ENCODE peak calls at places on chromosomes 12 and 14, in four cellular contexts. E is astrocyte of the spinal cord, V is right atrium auricular region, P is Peyer's patch. C is an unnamed sample.

GRCh38 chr12:91811481-91812287 is 334.0 kb downstream of the BTG1 start:
- DNase-seq in E (peak), V (peak), P (peak), C (peak)

GRCh38 chr12:51798507-51798906 is 50.0 kb downstream of the FIGNL2 start:
- DNase-seq in E (no peak), V (no peak), P (no peak), C (no peak)

GRCh38 chr12:107399061-107399460 is 286.5 kb upstream of the PWP1 start:
- DNase-seq in E (peak), V (no peak), P (no peak), C (no peak)

GRCh38 chr14:49946320-49947141 is 53.6 kb downstream of the ARF6 start:
- DNase-seq in E (peak), V (no peak), P (no peak), C (peak)

GRCh38 chr14:49549881-49550280 is 36.3 kb downstream of the RPS29 start:
- DNase-seq in E (no peak), V (no peak), P (no peak), C (no peak)

GRCh38 chr12:68067762-68068376 is 78.6 kb downstream of the IFNG-AS1 start:
- DNase-seq in E (no peak), V (no peak), P (no peak), C (no peak)

GRCh38 chr12:89160716-89161123 is 191.6 kb downstream of the DUSP6 start:
- DNase-seq in E (peak), V (peak), P (peak), C (no peak)

GRCh38 chr14:103523583-103523969 is 946 bp upstream of the CKB start:
- DNase-seq in E (no peak), V (no peak), P (no peak), C (no peak)

GRCh38 chr12:127078577-127079350 is 1188.2 kb upstream of the TMEM132C start:
- DNase-seq in E (no peak), V (no peak), P (no peak), C (peak)

GRCh38 chr12:109797905-109798669 is 35.1 kb downstream of the TRPV4 start:
- DNase-seq in E (no peak), V (no peak), P (no peak), C (no peak)

GRCh38 chr12:94769040-94769420 is 118.7 kb upstream of the TMCC3 start:
- DNase-seq in E (no peak), V (no peak), P (peak), C (no peak)

GRCh38 chr12:69987453-69988102 is 162.6 kb downstream of the MYRFL start:
- DNase-seq in E (peak), V (no peak), P (no peak), C (no peak)

GRCh38 chr12:2640281-2640680 is 154.5 kb upstream of the FKBP4 start:
- DNase-seq in E (no peak), V (no peak), P (no peak), C (no peak)

GRCh38 chr12:48965447-48965846 is 6.1 kb downstream of the WNT10B start:
- DNase-seq in E (no peak), V (no peak), P (no peak), C (no peak)

GRCh38 chr12:44716681-44717080 is 159.4 kb downstream of the NELL2 start:
- DNase-seq in E (no peak), V (no peak), P (no peak), C (no peak)

GRCh38 chr14:33938131-33938949 is 12.5 kb downstream of the EGLN3 start:
- DNase-seq in E (no peak), V (peak), P (no peak), C (no peak)

GRCh38 chr14:100074431-100075100 is 9.3 kb downstream of the EVL start:
- DNase-seq in E (no peak), V (no peak), P (no peak), C (no peak)

GRCh38 chr12:3833670-3834310 is 39.4 kb downstream of the PARP11 start:
- DNase-seq in E (no peak), V (no peak), P (no peak), C (no peak)

GRCh38 chr14:32682219-32682618 is 256.5 kb upstream of the NPAS3 start:
- DNase-seq in E (no peak), V (no peak), P (no peak), C (no peak)

GRCh38 chr12:1796515-1797010 is 23.8 kb upstream of the LRTM2 start:
- DNase-seq in E (no peak), V (peak), P (peak), C (no peak)

C was measured in SK-N-MC.